ENCODE peak calls at places on chromosomes 4 and X, in five cellular contexts. A is NCI-H2171, N is iris pigment epithelial cell, V is NCI-H1436, Z is T follicular helper cell. D is an unnamed sample.

GRCh38 chr4:53015681-53016080 is 153.6 kb downstream of the RASL11B start:
- DNase-seq in A (peak), N (peak), V (no peak), Z (no peak), D (no peak)

GRCh38 chrX:367866-368265 is 18.8 kb downstream of the PPP2R3B start:
- DNase-seq in A (no peak), N (no peak), V (no peak), Z (no peak), D (no peak)

GRCh38 chr4:111991797-111992196 is 153.5 kb upstream of the FAM241A start:
- DNase-seq in A (no peak), N (peak), V (no peak), Z (no peak), D (no peak)

GRCh38 chrX:46579250-46579649 is 5.7 kb downstream of the CHST7 start:
- DNase-seq in A (no peak), N (no peak), V (no peak), Z (no peak), D (no peak)

GRCh38 chr4:157727163-157727562 is 445.7 kb downstream of the GASK1B start:
- DNase-seq in A (no peak), N (no peak), V (no peak), Z (no peak), D (no peak)

GRCh38 chr4:106584590-106584989 is 216.0 kb upstream of the GIMD1 start:
- DNase-seq in A (no peak), N (peak), V (no peak), Z (no peak), D (no peak)

GRCh38 chrX:53318766-53319353 is 37.5 kb upstream of the IQSEC2 start:
- DNase-seq in A (no peak), N (no peak), V (no peak), Z (no peak), D (no peak)

GRCh38 chr4:2009651-2010233 is 968 bp upstream of the NELFA start:
- DNase-seq in A (peak), N (peak), V (peak), Z (peak), D (peak)

GRCh38 chrX:9644335-9644734 is 121.3 kb downstream of the GPR143 start:
- DNase-seq in A (no peak), N (no peak), V (no peak), Z (peak), D (no peak)

GRCh38 chr4:155331478-155331877 is 45.3 kb downstream of the MAP9 start:
- DNase-seq in A (no peak), N (no peak), V (no peak), Z (no peak), D (no peak)

GRCh38 chrX:57871463-57871862 is 38.8 kb downstream of the ZXDA start:
- DNase-seq in A (no peak), N (no peak), V (no peak), Z (no peak), D (no peak)

GRCh38 chr4:2451821-2452785 is 16.8 kb upstream of the RNF4 start:
- DNase-seq in A (no peak), N (no peak), V (no peak), Z (no peak), D (no peak)

GRCh38 chrX:1026263-1027015 is 186.0 kb downstream of the CRLF2 start:
- DNase-seq in A (no peak), N (no peak), V (no peak), Z (no peak), D (no peak)